ENCODE peak calls at places on chromosome 5, in five cellular contexts. E, B, I, H and Z are unnamed samples.

GRCh38 chr5:169307648-169308047 is 6.7 kb upstream of the SLIT3 start:
- DNase-seq in E (no peak), B (no peak), I (no peak), H (no peak), Z (no peak)

GRCh38 chr5:127650649-127651048 is 1.8 kb downstream of the CTXN3 start:
- DNase-seq in E (no peak), B (peak; percentile 19), I (no peak), H (peak; percentile 44), Z (no peak)

GRCh38 chr5:147504001-147504400 is 5.9 kb downstream of the DPYSL3 start:
- DNase-seq in E (no peak), B (peak; percentile 45), I (no peak), H (peak; percentile 76), Z (no peak)

GRCh38 chr5:134489227-134489944 is 36.1 kb upstream of the JADE2 start:
- DNase-seq in E (no peak), B (no peak), I (no peak), H (no peak), Z (no peak)

GRCh38 chr5:10303201-10303600 is 4.5 kb downstream of the CMBL start:
- DNase-seq in E (no peak), B (no peak), I (no peak), H (no peak), Z (no peak)

GRCh38 chr5:30103056-30104020 is 1090.1 kb upstream of the CDH6 start:
- DNase-seq in E (no peak), B (no peak), I (no peak), H (peak; percentile 30), Z (no peak)

GRCh38 chr5:143142596-143143435 is 260.7 kb downstream of the NR3C1 start:
- DNase-seq in E (no peak), B (no peak), I (no peak), H (peak; percentile 85), Z (no peak)

GRCh38 chr5:138725885-138726457 is 27.3 kb upstream of the CTNNA1 start:
- DNase-seq in E (no peak), B (no peak), I (no peak), H (no peak), Z (no peak)

GRCh38 chr5:1333986-1334385 is 10.9 kb downstream of the CLPTM1L start:
- DNase-seq in E (no peak), B (no peak), I (peak; percentile 48), H (no peak), Z (no peak)

GRCh38 chr5:170752257-170753215 is 31.0 kb upstream of the GABRP start:
- DNase-seq in E (no peak), B (no peak), I (no peak), H (no peak), Z (no peak)

GRCh38 chr5:159695741-159696294 is 220.5 kb upstream of the ADRA1B start:
- DNase-seq in E (no peak), B (no peak), I (no peak), H (no peak), Z (no peak)

GRCh38 chr5:171122372-171122771 is 186.7 kb upstream of the TLX3 start:
- DNase-seq in E (no peak), B (no peak), I (no peak), H (no peak), Z (no peak)

GRCh38 chr5:138138949-138139775 is at the start of gene NME5:
- DNase-seq in E (no peak), B (no peak), I (peak; percentile 79), H (no peak), Z (peak; percentile 36)

GRCh38 chr5:146789712-146790660 is 88.6 kb downstream of the PPP2R2B start:
- DNase-seq in E (no peak), B (no peak), I (no peak), H (no peak), Z (no peak)

GRCh38 chr5:115555084-115555633 is 10.6 kb upstream of the FEM1C start:
- DNase-seq in E (no peak), B (no peak), I (no peak), H (no peak), Z (no peak)

GRCh38 chr5:149001154-149001553 is 61.7 kb downstream of the SH3TC2 start:
- DNase-seq in E (no peak), B (no peak), I (no peak), H (no peak), Z (no peak)

GRCh38 chr5:135005076-135005475 is 29.0 kb downstream of the PITX1 start:
- DNase-seq in E (no peak), B (no peak), I (no peak), H (no peak), Z (no peak)

GRCh38 chr5:26582350-26583040 is 455.9 kb downstream of the CDH9 start:
- DNase-seq in E (no peak), B (peak; percentile 57), I (no peak), H (no peak), Z (no peak)